ENCODE peak calls at places on chromosomes 5 and 9, in seven cellular contexts. Q is K562, B is GM23338, T is HCT116, F is H1, G is GM12878, X is HepG2. Z is an unnamed sample.

GRCh38 chr5:5145651-5146529 is 5.8 kb downstream of the ADAMTS16 start:
- DNase-seq in Q (no peak), B (no peak), T (peak; percentile 85), F (no peak), G (no peak), X (no peak), Z (no peak)

GRCh38 chr5:537621-538071 is 13.4 kb upstream of the SLC9A3 start:
- DNase-seq in Q (no peak), B (no peak), T (no peak), F (no peak), G (no peak), X (no peak), Z (no peak)

GRCh38 chr9:4666042-4666699 is at the start of gene SPATA6L:
- DNase-seq in Q (no peak), B (peak; percentile 61), T (no peak), F (no peak), G (no peak), X (peak; percentile 11), Z (peak; percentile 71)

GRCh38 chr5:14193496-14193895 is 50.4 kb downstream of the TRIO start:
- DNase-seq in Q (no peak), B (no peak), T (no peak), F (no peak), G (no peak), X (no peak), Z (peak; percentile 92)

GRCh38 chr9:19185191-19185590 is 45.3 kb upstream of the DENND4C start:
- DNase-seq in Q (no peak), B (no peak), T (no peak), F (no peak), G (no peak), X (no peak), Z (no peak)

GRCh38 chr9:23117621-23118020 is 671.0 kb downstream of the DMRTA1 start:
- DNase-seq in Q (no peak), B (no peak), T (no peak), F (no peak), G (no peak), X (no peak), Z (peak; percentile 9)

GRCh38 chr5:54632131-54632551 is 114.6 kb downstream of the SNX18 start:
- DNase-seq in Q (no peak), B (no peak), T (no peak), F (no peak), G (no peak), X (no peak), Z (no peak)

GRCh38 chr5:11719888-11720481 is 184.3 kb downstream of the CTNND2 start:
- DNase-seq in Q (peak; percentile 23), B (peak; percentile 89), T (no peak), F (no peak), G (no peak), X (peak; percentile 48), Z (no peak)

GRCh38 chr5:98798371-98798770 is 24.9 kb downstream of the RGMB start:
- DNase-seq in Q (no peak), B (no peak), T (no peak), F (no peak), G (no peak), X (no peak), Z (no peak)

GRCh38 chr5:81191726-81192125 is 41.4 kb upstream of the CKMT2 start:
- DNase-seq in Q (no peak), B (no peak), T (no peak), F (no peak), G (no peak), X (no peak), Z (no peak)

GRCh38 chr9:88514247-88514646 is 20.7 kb upstream of the NXNL2 start:
- DNase-seq in Q (no peak), B (no peak), T (no peak), F (no peak), G (no peak), X (no peak), Z (no peak)

GRCh38 chr9:129720181-129720864 is 32.5 kb downstream of the PTGES start:
- DNase-seq in Q (peak; percentile 67), B (peak; percentile 91), T (no peak), F (no peak), G (no peak), X (peak; percentile 32), Z (no peak)

GRCh38 chr9:2015581-2016410 is 649 bp downstream of the SMARCA2 start:
- DNase-seq in Q (peak; percentile 43), B (peak; percentile 77), T (no peak), F (no peak), G (no peak), X (peak; percentile 13), Z (peak; percentile 54)

GRCh38 chr5:17441351-17441750 is 56.7 kb upstream of the TAF11L2 start:
- DNase-seq in Q (no peak), B (no peak), T (no peak), F (no peak), G (no peak), X (no peak), Z (no peak)

GRCh38 chr5:140608730-140609520 is 24.1 kb downstream of the CD14 start:
- DNase-seq in Q (no peak), B (no peak), T (no peak), F (no peak), G (no peak), X (no peak), Z (peak; percentile 62)

GRCh38 chr5:80255425-80255751 is 460 bp downstream of the SERINC5 start:
- DNase-seq in Q (peak; percentile 66), B (no peak), T (no peak), F (no peak), G (no peak), X (no peak), Z (no peak)

GRCh38 chr9:278651-279050 is 64.0 kb downstream of the DOCK8 start:
- DNase-seq in Q (no peak), B (no peak), T (no peak), F (no peak), G (no peak), X (no peak), Z (no peak)

GRCh38 chr5:133889271-133889905 is 79.0 kb downstream of the C5orf15 start:
- DNase-seq in Q (no peak), B (no peak), T (no peak), F (no peak), G (no peak), X (no peak), Z (no peak)

GRCh38 chr9:112174223-112174964 is 703 bp downstream of the SUSD1 start:
- DNase-seq in Q (peak; percentile 86), B (peak; percentile 45), T (no peak), F (no peak), G (peak; percentile 30), X (peak; percentile 44), Z (peak; percentile 35)

GRCh38 chr5:150061538-150061995 is 24.8 kb downstream of the CSF1R start:
- DNase-seq in Q (no peak), B (no peak), T (no peak), F (no peak), G (no peak), X (no peak), Z (no peak)

GRCh38 chr5:547086-547924 is 23.1 kb upstream of the SLC9A3 start:
- DNase-seq in Q (no peak), B (no peak), T (no peak), F (no peak), G (no peak), X (no peak), Z (no peak)

GRCh38 chr5:66747602-66748001 is 151.4 kb downstream of the MAST4 start:
- DNase-seq in Q (no peak), B (no peak), T (no peak), F (no peak), G (no peak), X (no peak), Z (no peak)

GRCh38 chr9:111348821-111349271 is 18.8 kb upstream of the OR2K2 start:
- DNase-seq in Q (no peak), B (no peak), T (no peak), F (no peak), G (no peak), X (peak; percentile 94), Z (peak; percentile 95)

GRCh38 chr5:1315709-1316587 is 21.1 kb upstream of the TERT start:
- DNase-seq in Q (peak; percentile 65), B (peak; percentile 85), T (no peak), F (no peak), G (peak; percentile 69), X (peak; percentile 80), Z (no peak)

GRCh38 chr5:37717613-37718431 is 122.0 kb downstream of the GDNF start:
- DNase-seq in Q (peak; percentile 55), B (no peak), T (no peak), F (no peak), G (no peak), X (peak; percentile 95), Z (peak; percentile 96)

GRCh38 chr5:163531272-163531671 is 25.9 kb downstream of the MAT2B start:
- DNase-seq in Q (no peak), B (peak; percentile 74), T (no peak), F (no peak), G (no peak), X (no peak), Z (no peak)

GRCh38 chr9:109118802-109119438 is 827 bp downstream of the TMEM245 start:
- DNase-seq in Q (no peak), B (peak; percentile 88), T (no peak), F (no peak), G (no peak), X (peak; percentile 16), Z (peak; percentile 41)

GRCh38 chr9:126625329-126626116 is 11.8 kb downstream of the LMX1B start:
- DNase-seq in Q (no peak), B (peak; percentile 57), T (no peak), F (no peak), G (no peak), X (no peak), Z (no peak)
- TF ChIP-seq EZH2 in Q (peak; percentile 16), B (peak; percentile 83), T (no peak), F (peak; percentile 88), G (no peak), X (no peak), Z (peak; percentile 66)

GRCh38 chr5:135156715-135157404 is 122.8 kb upstream of the PITX1 start:
- DNase-seq in Q (no peak), B (no peak), T (no peak), F (no peak), G (no peak), X (peak; percentile 98), Z (no peak)
- TF ChIP-seq POLR2AphosphoS5 in Q (no peak), B (no peak), T (no peak), F (no peak), G (no peak), X (peak; percentile 30), Z (no peak)

DNA sequence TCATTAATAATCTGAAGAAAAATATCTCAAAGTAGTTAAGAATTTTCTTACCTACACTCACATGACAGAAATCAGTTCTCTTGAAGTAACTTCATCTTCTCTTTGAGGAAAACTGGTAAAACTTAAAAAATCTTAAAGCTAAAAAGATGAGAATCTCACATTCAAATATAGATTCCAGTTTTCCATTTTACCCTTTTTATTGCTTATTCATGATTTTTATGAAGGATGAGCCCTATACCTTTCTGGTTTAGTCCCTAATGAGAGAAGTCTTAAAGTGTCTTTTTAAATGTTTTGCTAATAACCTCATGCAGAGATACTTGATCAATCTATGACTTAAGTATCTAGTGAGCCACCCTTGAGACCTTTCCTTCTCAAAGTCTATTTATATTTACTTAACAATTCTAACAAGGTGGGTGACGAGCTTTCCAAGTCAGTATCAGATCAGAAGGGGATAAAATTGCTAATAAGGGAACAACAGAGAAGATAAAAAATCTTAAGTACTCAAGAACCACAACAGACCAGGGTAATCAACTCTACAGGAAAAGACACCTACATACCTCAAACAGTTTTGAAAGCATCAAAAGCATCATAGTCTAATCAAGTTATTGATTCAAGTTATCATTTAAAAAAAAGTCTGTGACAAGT is 2.6 kb downstream of the IARS1 start:
- DNase-seq in Q (no peak), B (no peak), T (no peak), F (no peak), G (no peak), X (no peak), Z (no peak)
- H4K20me1 ChIP-seq in Q (peaks cover 5% of the 10 kb centered on the region), B (peaks cover 13% of the 10 kb centered on the region), T (peaks cover 25% of the 10 kb centered on the region), F (no peaks in the 10 kb centered on the region), G (no peaks in the 10 kb centered on the region), X (peaks cover 31% of the 10 kb centered on the region), Z (no peaks in the 10 kb centered on the region)

GRCh38 chr9:126682928-126683697 is 69.4 kb downstream of the LMX1B start:
- DNase-seq in Q (no peak), B (peak; percentile 40), T (no peak), F (no peak), G (no peak), X (no peak), Z (no peak)
- TF ChIP-seq EZH2 in Q (no peak), B (peak; percentile 63), T (no peak), F (peak; percentile 62), G (no peak), X (peak; percentile 94), Z (peak; percentile 97)

Z was measured in endothelial cell of umbilical vein.